ENCODE peak calls at places on chromosomes 6 and 20, in seven cellular contexts. One of them, this sample, is unnamed.

GRCh38 chr6:7691675-7692452 is 34.0 kb upstream of the BMP6 start:
- DNase-seq in transverse colon: peak; percentile 19
- DNase-seq in T-helper 2 cell: no peak
- DNase-seq in hepatocyte: peak; percentile 76
- DNase-seq in tibial nerve: no peak
- DNase-seq in HT-29: peak; percentile 59
- DNase-seq in stimulated activated naive CD4-positive, alpha-beta T cell: no peak
- DNase-seq in this sample: no peak

GRCh38 chr6:151475653-151476523 is 17.9 kb upstream of the CCDC170 start:
- DNase-seq in transverse colon: peak; percentile 30
- DNase-seq in tibial nerve: peak; percentile 65
- DNase-seq in stimulated activated naive CD4-positive, alpha-beta T cell: no peak
- DNase-seq in hepatocyte: peak; percentile 78
- DNase-seq in T-helper 2 cell: no peak
- DNase-seq in HT-29: peak; percentile 60
- DNase-seq in this sample: no peak

GRCh38 chr6:118659513-118660217 is 8.3 kb upstream of the CEP85L start:
- DNase-seq in transverse colon: peak; percentile 29
- DNase-seq in hepatocyte: peak; percentile 22
- DNase-seq in tibial nerve: no peak
- DNase-seq in T-helper 2 cell: no peak
- DNase-seq in HT-29: no peak
- DNase-seq in stimulated activated naive CD4-positive, alpha-beta T cell: no peak
- DNase-seq in this sample: no peak

GRCh38 chr6:136347847-136348246 is 58.2 kb upstream of the BCLAF1 start:
- DNase-seq in transverse colon: no peak
- DNase-seq in HT-29: no peak
- DNase-seq in tibial nerve: peak; percentile 54
- DNase-seq in stimulated activated naive CD4-positive, alpha-beta T cell: no peak
- DNase-seq in T-helper 2 cell: no peak
- DNase-seq in hepatocyte: no peak
- DNase-seq in this sample: no peak

GRCh38 chr6:169112483-169113320 is 140.9 kb downstream of the THBS2 start:
- DNase-seq in T-helper 2 cell: no peak
- DNase-seq in transverse colon: no peak
- DNase-seq in stimulated activated naive CD4-positive, alpha-beta T cell: no peak
- DNase-seq in hepatocyte: no peak
- DNase-seq in HT-29: no peak
- DNase-seq in tibial nerve: no peak
- DNase-seq in this sample: no peak

GRCh38 chr20:53070714-53071392 is 98.7 kb downstream of the TSHZ2 start:
- DNase-seq in tibial nerve: no peak
- DNase-seq in T-helper 2 cell: no peak
- DNase-seq in stimulated activated naive CD4-positive, alpha-beta T cell: no peak
- DNase-seq in transverse colon: no peak
- DNase-seq in hepatocyte: no peak
- DNase-seq in HT-29: no peak
- DNase-seq in this sample: no peak

GRCh38 chr6:13978787-13979186 is 54.0 kb downstream of the RNF182 start:
- DNase-seq in transverse colon: no peak
- DNase-seq in hepatocyte: no peak
- DNase-seq in T-helper 2 cell: no peak
- DNase-seq in stimulated activated naive CD4-positive, alpha-beta T cell: no peak
- DNase-seq in tibial nerve: no peak
- DNase-seq in HT-29: no peak
- DNase-seq in this sample: no peak

GRCh38 chr20:51275181-51275580 is 252.3 kb upstream of the KCNG1 start:
- DNase-seq in T-helper 2 cell: no peak
- DNase-seq in hepatocyte: no peak
- DNase-seq in transverse colon: no peak
- DNase-seq in tibial nerve: no peak
- DNase-seq in stimulated activated naive CD4-positive, alpha-beta T cell: no peak
- DNase-seq in HT-29: no peak
- DNase-seq in this sample: no peak

GRCh38 chr6:119890470-119890869 is 540.9 kb upstream of the MAN1A1 start:
- DNase-seq in stimulated activated naive CD4-positive, alpha-beta T cell: no peak
- DNase-seq in transverse colon: no peak
- DNase-seq in tibial nerve: no peak
- DNase-seq in T-helper 2 cell: no peak
- DNase-seq in hepatocyte: no peak
- DNase-seq in HT-29: no peak
- DNase-seq in this sample: no peak

GRCh38 chr6:27280540-27281000 is 31.5 kb downstream of the POM121L2 start:
- DNase-seq in transverse colon: no peak
- DNase-seq in hepatocyte: peak; percentile 28
- DNase-seq in stimulated activated naive CD4-positive, alpha-beta T cell: no peak
- DNase-seq in tibial nerve: no peak
- DNase-seq in HT-29: peak; percentile 27
- DNase-seq in T-helper 2 cell: no peak
- DNase-seq in this sample: no peak

GRCh38 chr6:36820700-36821580 is 18.3 kb downstream of the CPNE5 start:
- DNase-seq in tibial nerve: no peak
- DNase-seq in HT-29: no peak
- DNase-seq in stimulated activated naive CD4-positive, alpha-beta T cell: no peak
- DNase-seq in hepatocyte: peak; percentile 62
- DNase-seq in T-helper 2 cell: no peak
- DNase-seq in transverse colon: no peak
- DNase-seq in this sample: no peak

GRCh38 chr20:6877633-6878032 is 110.1 kb downstream of the BMP2 start:
- DNase-seq in HT-29: no peak
- DNase-seq in transverse colon: no peak
- DNase-seq in hepatocyte: no peak
- DNase-seq in T-helper 2 cell: no peak
- DNase-seq in stimulated activated naive CD4-positive, alpha-beta T cell: no peak
- DNase-seq in tibial nerve: no peak
- DNase-seq in this sample: no peak

This sample was measured in ascending aorta.